ENCODE peak calls at places on chromosomes 2 and 18, in ten cellular contexts. S is WTC11; U is skeletal muscle cell; A is stimulated activated CD4-positive, alpha-beta T cell treated with anti-CD3 and anti-CD28 coated beads, TNF-alpha, amount 100 ng/mL, for 48 hours; T is astrocyte of the spinal cord; J is activated effector memory CD4-positive, alpha-beta T cell treated with Interleukin-2 at 50 U/mL for 16 hours; Q is T-cell; F is ELR; D is fibroblast of lung; O is stomach. X is an unnamed sample.

GRCh38 chr2:3287896-3288295 is 89.7 kb downstream of the EIPR1 start:
- DNase-seq in S (no peak), U (no peak), A (no peak), T (no peak), J (no peak), Q (no peak), F (no peak), D (no peak), O (peak), X (no peak)

GRCh38 chr2:142290931-142291330 is 160.1 kb upstream of the LRP1B start:
- DNase-seq in S (no peak), U (peak), A (no peak), T (peak), J (no peak), Q (no peak), F (no peak), D (no peak), O (no peak), X (peak)

GRCh38 chr18:25244170-25244569 is 107.8 kb downstream of the ZNF521 start:
- DNase-seq in S (no peak), U (no peak), A (no peak), T (no peak), J (no peak), Q (no peak), F (no peak), D (no peak), O (no peak), X (no peak)

GRCh38 chr2:189751080-189751658 is 11.4 kb downstream of the OSGEPL1 start:
- DNase-seq in S (peak), U (no peak), A (peak), T (peak), J (no peak), Q (peak), F (peak), D (peak), O (peak), X (peak)

GRCh38 chr2:221494556-221494955 is 77.5 kb downstream of the EPHA4 start:
- DNase-seq in S (no peak), U (no peak), A (no peak), T (no peak), J (no peak), Q (no peak), F (peak), D (no peak), O (no peak), X (no peak)

GRCh38 chr2:193076995-193077394 is 882.3 kb upstream of the TMEFF2 start:
- DNase-seq in S (no peak), U (no peak), A (no peak), T (no peak), J (no peak), Q (no peak), F (no peak), D (no peak), O (no peak), X (no peak)

GRCh38 chr2:119438128-119438656 is 6.5 kb downstream of the TMEM37 start:
- DNase-seq in S (no peak), U (no peak), A (no peak), T (no peak), J (no peak), Q (no peak), F (no peak), D (no peak), O (no peak), X (no peak)

GRCh38 chr2:16628316-16628715 is 37.3 kb downstream of the CYRIA start:
- DNase-seq in S (no peak), U (no peak), A (no peak), T (no peak), J (no peak), Q (no peak), F (no peak), D (no peak), O (no peak), X (no peak)

GRCh38 chr18:36297419-36298112 is at the start of gene FHOD3:
- DNase-seq in S (peak), U (no peak), A (no peak), T (peak), J (no peak), Q (no peak), F (peak), D (peak), O (peak), X (peak)

GRCh38 chr2:177030391-177031000 is 182.1 kb upstream of the HNRNPA3 start:
- DNase-seq in S (no peak), U (no peak), A (no peak), T (no peak), J (no peak), Q (no peak), F (no peak), D (no peak), O (no peak), X (peak)

GRCh38 chr2:19408592-19408991 is 50.2 kb upstream of the OSR1 start:
- DNase-seq in S (no peak), U (no peak), A (no peak), T (peak), J (no peak), Q (no peak), F (no peak), D (peak), O (no peak), X (no peak)

GRCh38 chr2:118403658-118404451 is 315.6 kb downstream of the INSIG2 start:
- DNase-seq in S (no peak), U (no peak), A (no peak), T (no peak), J (no peak), Q (no peak), F (no peak), D (no peak), O (no peak), X (no peak)

GRCh38 chr2:207754498-207755383 is 15.0 kb downstream of the FZD5 start:
- DNase-seq in S (no peak), U (no peak), A (no peak), T (no peak), J (no peak), Q (no peak), F (no peak), D (no peak), O (no peak), X (no peak)

GRCh38 chr2:134774786-134775641 is 56.2 kb upstream of the TMEM163 start:
- DNase-seq in S (no peak), U (no peak), A (no peak), T (no peak), J (no peak), Q (no peak), F (peak), D (no peak), O (peak), X (peak)

GRCh38 chr2:165847001-165847400 is 53.0 kb upstream of the GALNT3 start:
- DNase-seq in S (no peak), U (no peak), A (no peak), T (no peak), J (no peak), Q (no peak), F (peak), D (no peak), O (no peak), X (no peak)

GRCh38 chr2:189261431-189261841 is 81.9 kb upstream of the COL5A2 start:
- DNase-seq in S (no peak), U (peak), A (no peak), T (peak), J (no peak), Q (no peak), F (peak), D (peak), O (no peak), X (no peak)

GRCh38 chr2:202307690-202308089 is 42.1 kb downstream of the NOP58 start:
- DNase-seq in S (peak), U (no peak), A (no peak), T (no peak), J (no peak), Q (no peak), F (peak), D (no peak), O (no peak), X (no peak)

X was measured in DMS153.